ENCODE peak calls at places on chromosomes 3 and 15, in four cellular contexts. One of them, this sample, is unnamed. For H3K4me1, the result is how much of the 10 kb centered on the place peaks cover.

GRCh38 chr3:72505539-72506430 is 342.5 kb downstream of the SHQ1 start:
- DNase-seq in lung: no peak
- DNase-seq in right lobe of liver: no peak
- DNase-seq in A673: no peak
- DNase-seq in this sample: no peak

GRCh38 chr3:10549617-10550228 is 44.3 kb upstream of the ATP2B2 start:
- DNase-seq in lung: no peak
- DNase-seq in right lobe of liver: no peak
- DNase-seq in A673: no peak
- DNase-seq in this sample: no peak

GRCh38 chr15:47983533-47983932 is 137.3 kb upstream of the SLC24A5 start:
- DNase-seq in A673: peak
- DNase-seq in lung: no peak
- DNase-seq in right lobe of liver: no peak
- DNase-seq in this sample: no peak

GRCh38 chr3:189967254-189967865 is 153.3 kb downstream of the P3H2 start:
- DNase-seq in A673: peak
- DNase-seq in lung: no peak
- DNase-seq in right lobe of liver: no peak
- DNase-seq in this sample: no peak

GRCh38 chr15:55770808-55771207 is 27.9 kb upstream of the PRTG start:
- DNase-seq in right lobe of liver: no peak
- DNase-seq in A673: no peak
- DNase-seq in lung: no peak
- DNase-seq in this sample: no peak

GRCh38 chr3:17469520-17469919 is 272.9 kb downstream of the TBC1D5 start:
- DNase-seq in right lobe of liver: no peak
- DNase-seq in lung: no peak
- DNase-seq in A673: peak
- DNase-seq in this sample: no peak

GRCh38 chr3:54313418-54313817 is 191.1 kb downstream of the CACNA2D3 start:
- DNase-seq in lung: no peak
- DNase-seq in right lobe of liver: no peak
- DNase-seq in A673: no peak
- DNase-seq in this sample: no peak

GRCh38 chr15:38226867-38227266 is 25.8 kb upstream of the SPRED1 start:
- DNase-seq in right lobe of liver: no peak
- DNase-seq in A673: peak
- DNase-seq in lung: peak
- DNase-seq in this sample: peak

GRCh38 chr3:55006277-55006676 is 78.4 kb upstream of the LRTM1 start:
- DNase-seq in right lobe of liver: no peak
- DNase-seq in A673: no peak
- DNase-seq in lung: no peak
- DNase-seq in this sample: no peak

GRCh38 chr3:100538339-100538706 is 45.9 kb downstream of the TMEM45A start:
- DNase-seq in right lobe of liver: no peak
- DNase-seq in lung: no peak
- DNase-seq in A673: no peak
- DNase-seq in this sample: no peak

GRCh38 chr15:68203486-68203885 is 1.6 kb downstream of the CALML4 start:
- DNase-seq in lung: no peak
- DNase-seq in right lobe of liver: no peak
- DNase-seq in A673: no peak
- DNase-seq in this sample: peak

GRCh38 chr3:188003188-188004171 is 150.5 kb upstream of the LPP start:
- DNase-seq in lung: no peak
- DNase-seq in right lobe of liver: peak
- DNase-seq in A673: no peak
- DNase-seq in this sample: no peak

GRCh38 chr3:162945626-162946025 is 1449.0 kb downstream of the OTOL1 start:
- DNase-seq in right lobe of liver: no peak
- DNase-seq in lung: no peak
- DNase-seq in A673: no peak
- DNase-seq in this sample: no peak

GRCh38 chr3:101193957-101194356 is 126.4 kb downstream of the IMPG2 start:
- DNase-seq in right lobe of liver: no peak
- DNase-seq in lung: no peak
- DNase-seq in A673: no peak
- DNase-seq in this sample: no peak

GRCh38 chr3:155232605-155233004 is 60.9 kb downstream of the STRIT1 start:
- DNase-seq in A673: no peak
- DNase-seq in lung: peak
- DNase-seq in right lobe of liver: peak
- DNase-seq in this sample: peak

GRCh38 chr3:13067778-13068177 is 5.5 kb downstream of the IQSEC1 start:
- DNase-seq in A673: no peak
- DNase-seq in right lobe of liver: no peak
- DNase-seq in lung: no peak
- DNase-seq in this sample: no peak

DNA sequence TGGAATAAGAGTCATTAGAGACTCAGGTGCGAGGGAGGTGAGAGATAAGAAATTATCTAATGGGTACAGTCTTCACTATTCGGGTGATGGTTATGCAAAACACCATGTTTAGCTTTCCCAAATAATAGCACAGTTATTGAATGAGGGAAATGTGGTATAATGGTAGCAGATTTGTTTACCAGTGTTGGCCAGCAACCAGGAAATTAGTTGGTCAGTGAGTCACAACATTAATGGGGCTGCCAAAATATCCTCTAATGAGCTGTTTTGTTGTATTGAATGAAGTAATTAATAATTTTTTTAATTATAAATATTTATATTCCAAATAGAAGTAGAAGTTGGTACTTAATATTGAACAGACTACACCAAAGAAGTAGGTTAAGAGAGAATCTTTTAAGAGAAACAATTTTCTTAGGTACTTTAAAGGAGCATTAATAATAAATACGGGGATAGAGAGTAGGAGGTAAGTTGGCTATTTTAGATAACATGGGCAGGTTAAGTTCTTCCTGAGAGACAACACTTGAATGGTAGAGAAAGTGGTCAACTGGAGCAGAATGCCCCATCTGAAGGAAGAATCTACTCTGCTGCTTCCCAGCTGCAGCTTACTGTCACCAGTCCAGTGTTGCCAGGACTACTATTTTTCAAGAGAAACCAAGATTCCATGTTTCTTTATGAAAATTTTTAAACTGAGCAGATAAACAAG is 218.8 kb downstream of the UBE2E2 start:
- DNase-seq in lung: no peak
- DNase-seq in A673: no peak
- DNase-seq in right lobe of liver: no peak
- DNase-seq in this sample: no peak
- H3K4me1 ChIP-seq in lung: under half
- H3K4me1 ChIP-seq in A673: under half
- H3K4me1 ChIP-seq in right lobe of liver: under half
- H3K4me1 ChIP-seq in this sample: under half

DNA sequence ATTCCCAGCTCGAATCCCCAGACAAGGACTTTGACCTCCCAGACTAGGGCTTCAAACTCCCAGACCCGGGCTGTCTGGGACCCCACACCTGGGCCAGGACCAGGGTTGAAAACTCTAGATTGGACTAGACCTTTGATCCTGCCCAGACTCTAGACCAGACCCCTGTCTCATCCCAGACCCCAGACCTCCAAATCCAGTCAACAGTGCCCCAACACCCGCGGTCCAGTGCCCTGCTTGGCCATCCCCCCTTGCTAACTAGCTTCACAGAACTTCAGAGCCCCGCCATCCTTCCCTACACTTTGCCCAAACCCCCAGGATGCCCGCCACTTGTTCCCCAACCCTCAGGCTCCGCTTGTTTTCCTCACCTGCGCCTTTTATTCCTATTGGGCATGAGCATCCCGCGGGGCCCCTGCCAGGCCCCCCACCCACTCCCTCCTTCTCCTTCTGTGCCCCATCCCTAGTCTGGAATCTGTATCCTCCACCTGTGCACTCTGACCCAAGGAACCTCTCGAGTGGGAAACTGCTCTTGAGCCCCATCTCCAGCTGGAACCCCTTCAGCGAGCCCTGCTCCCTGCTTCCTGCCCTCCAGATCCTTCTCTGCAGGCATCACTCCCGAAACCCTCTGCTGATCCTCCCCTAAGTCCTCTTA is 604 bp downstream of the GNAI2 start:
- DNase-seq in A673: no peak
- DNase-seq in right lobe of liver: no peak
- DNase-seq in lung: no peak
- DNase-seq in this sample: no peak
- H3K27ac ChIP-seq in A673: peak
- H3K27ac ChIP-seq in right lobe of liver: peak
- H3K27ac ChIP-seq in lung: peak
- H3K27ac ChIP-seq in this sample: peak

DNA sequence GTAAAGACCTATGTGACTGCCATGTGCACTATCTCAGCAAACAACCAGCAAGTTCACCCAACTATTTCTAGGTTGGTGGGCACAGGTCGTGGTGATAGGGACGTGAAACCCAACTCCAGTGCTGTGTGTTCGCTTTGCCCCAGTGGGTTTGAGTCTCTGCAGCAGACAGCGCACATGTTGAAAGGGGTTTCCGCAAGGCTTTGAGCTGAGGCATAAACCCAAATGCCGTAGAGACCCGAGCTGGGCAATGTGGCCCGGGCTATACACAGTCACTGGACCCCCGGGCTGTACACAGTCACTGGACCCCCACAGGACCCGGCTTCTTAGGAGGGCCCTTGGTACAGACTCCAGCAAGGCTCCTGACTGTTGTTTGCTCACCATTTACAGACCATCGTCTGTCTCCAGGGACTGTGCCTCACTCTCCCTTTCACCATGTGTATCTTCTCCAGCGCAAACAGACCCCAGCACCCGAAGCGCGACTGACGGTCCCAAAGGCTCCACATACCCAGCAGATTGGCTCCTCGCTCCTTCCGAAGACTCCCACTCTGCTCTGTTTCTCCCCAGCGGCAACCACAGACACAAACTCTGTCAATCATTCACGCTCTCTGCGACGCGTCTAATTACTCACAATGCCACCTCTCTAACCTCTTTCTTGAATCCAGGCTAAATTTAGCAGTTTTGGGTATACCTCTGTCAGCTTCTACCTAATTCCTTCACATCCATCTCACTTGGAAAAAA is 31.2 kb downstream of the PCSK6 start:
- DNase-seq in right lobe of liver: no peak
- DNase-seq in lung: no peak
- DNase-seq in A673: no peak
- DNase-seq in this sample: no peak
- H3K4me1 ChIP-seq in right lobe of liver: under half
- H3K4me1 ChIP-seq in lung: under half
- H3K4me1 ChIP-seq in A673: under half
- H3K4me1 ChIP-seq in this sample: under half

GRCh38 chr15:63244399-63244798 is 33.0 kb upstream of the APH1B start:
- DNase-seq in lung: no peak
- DNase-seq in A673: peak
- DNase-seq in right lobe of liver: no peak
- DNase-seq in this sample: no peak
- H3K27ac ChIP-seq in lung: no peak
- H3K27ac ChIP-seq in A673: peak
- H3K27ac ChIP-seq in right lobe of liver: peak
- H3K27ac ChIP-seq in this sample: peak

GRCh38 chr3:64760258-64760657 is 72.5 kb upstream of the ADAMTS9 start:
- DNase-seq in A673: no peak
- DNase-seq in right lobe of liver: no peak
- DNase-seq in lung: no peak
- DNase-seq in this sample: no peak

GRCh38 chr3:64761729-64762432 is 74.1 kb upstream of the ADAMTS9 start:
- DNase-seq in A673: no peak
- DNase-seq in lung: peak
- DNase-seq in right lobe of liver: no peak
- DNase-seq in this sample: no peak

GRCh38 chr3:64759811-64760210 is 72.0 kb upstream of the ADAMTS9 start:
- DNase-seq in right lobe of liver: no peak
- DNase-seq in lung: no peak
- DNase-seq in A673: no peak
- DNase-seq in this sample: no peak

GRCh38 chr3:64756587-64756986 is 68.8 kb upstream of the ADAMTS9 start:
- DNase-seq in lung: no peak
- DNase-seq in A673: no peak
- DNase-seq in right lobe of liver: no peak
- DNase-seq in this sample: no peak
- H3K4me1 ChIP-seq in lung: under half
- H3K4me1 ChIP-seq in A673: under half
- H3K4me1 ChIP-seq in right lobe of liver: under half
- H3K4me1 ChIP-seq in this sample: under half

GRCh38 chr3:69011331-69011730 is 2.2 kb downstream of the EOGT start:
- DNase-seq in lung: no peak
- DNase-seq in A673: no peak
- DNase-seq in right lobe of liver: no peak
- DNase-seq in this sample: no peak

GRCh38 chr3:69008980-69009379 is 4.5 kb downstream of the EOGT start:
- DNase-seq in right lobe of liver: no peak
- DNase-seq in A673: peak
- DNase-seq in lung: no peak
- DNase-seq in this sample: no peak

GRCh38 chr3:69012836-69013255 is 638 bp downstream of the EOGT start:
- DNase-seq in lung: peak
- DNase-seq in right lobe of liver: peak
- DNase-seq in A673: no peak
- DNase-seq in this sample: no peak

GRCh38 chr3:69012111-69012835 is 1.2 kb downstream of the EOGT start:
- DNase-seq in right lobe of liver: no peak
- DNase-seq in lung: peak
- DNase-seq in A673: no peak
- DNase-seq in this sample: no peak

DNA sequence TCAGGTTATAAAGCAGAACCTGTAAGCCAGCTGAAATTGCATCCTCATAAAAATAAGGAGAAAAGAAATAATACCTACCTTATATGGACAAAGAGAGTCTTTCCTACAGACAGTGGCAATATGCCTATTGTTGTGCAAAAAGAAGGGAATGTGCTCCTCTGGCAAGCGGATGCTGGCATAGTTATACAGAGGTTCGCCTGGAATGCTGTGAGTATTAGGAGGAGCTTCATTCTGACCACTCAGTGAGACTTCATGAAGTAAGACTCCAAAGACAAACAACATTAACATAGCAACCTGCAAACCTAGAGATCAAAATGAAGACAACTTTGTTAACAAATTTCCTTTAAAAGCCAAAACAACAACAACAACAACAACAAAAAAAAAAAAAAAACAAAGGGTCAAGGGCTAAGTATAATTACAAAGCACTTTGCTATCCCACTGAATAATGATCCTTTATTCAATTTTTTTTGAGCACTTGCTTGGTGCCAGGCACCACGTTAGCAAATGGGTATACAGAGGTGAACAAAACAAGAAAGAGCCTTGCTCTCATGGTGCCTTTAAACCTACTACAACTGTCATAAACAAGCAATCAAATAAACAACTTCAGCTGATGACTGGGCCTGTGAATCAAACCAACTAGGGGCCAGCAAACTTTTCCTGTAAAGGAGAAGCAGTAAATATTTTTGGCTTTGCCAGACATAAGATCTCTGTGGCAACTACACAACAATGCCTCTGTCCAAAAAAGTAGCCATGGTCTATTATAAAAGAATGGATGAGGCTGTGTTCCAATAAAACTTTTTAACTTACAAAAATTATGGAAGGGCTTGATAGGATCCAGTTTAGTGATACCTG is 3.7 kb downstream of the EOGT start:
- DNase-seq in right lobe of liver: no peak
- DNase-seq in A673: no peak
- DNase-seq in lung: no peak
- DNase-seq in this sample: no peak
- H3K27ac ChIP-seq in right lobe of liver: no peak
- H3K27ac ChIP-seq in A673: no peak
- H3K27ac ChIP-seq in lung: peak
- H3K27ac ChIP-seq in this sample: peak